ENCODE peak calls at places on chromosomes 3 and 15, in seven cellular contexts. One of them, this sample, is unnamed.

GRCh38 chr3:112635674-112636073 is 5.3 kb downstream of the CCDC80 start:
- DNase-seq in naive thymus-derived CD8-positive, alpha-beta T cell: no peak
- DNase-seq in DMS 273 treated with DMSO at 0.1 percent for 48 hours: no peak
- DNase-seq in HEK293T: no peak
- DNase-seq in activated CD8-positive, alpha-beta memory T cell treated with anti-CD3 and anti-CD28 coated beads for 4 hours: no peak
- DNase-seq in MCF 10A: peak
- DNase-seq in GM13976: no peak
- DNase-seq in this sample: peak

GRCh38 chr15:85879334-85880163 is 84.8 kb upstream of the KLHL25 start:
- DNase-seq in HEK293T: no peak
- DNase-seq in naive thymus-derived CD8-positive, alpha-beta T cell: no peak
- DNase-seq in MCF 10A: no peak
- DNase-seq in GM13976: no peak
- DNase-seq in DMS 273 treated with DMSO at 0.1 percent for 48 hours: peak
- DNase-seq in activated CD8-positive, alpha-beta memory T cell treated with anti-CD3 and anti-CD28 coated beads for 4 hours: no peak
- DNase-seq in this sample: peak

GRCh38 chr3:18988619-18989229 is 159.6 kb upstream of the KCNH8 start:
- DNase-seq in MCF 10A: peak
- DNase-seq in HEK293T: peak
- DNase-seq in activated CD8-positive, alpha-beta memory T cell treated with anti-CD3 and anti-CD28 coated beads for 4 hours: no peak
- DNase-seq in DMS 273 treated with DMSO at 0.1 percent for 48 hours: no peak
- DNase-seq in GM13976: no peak
- DNase-seq in naive thymus-derived CD8-positive, alpha-beta T cell: no peak
- DNase-seq in this sample: no peak

GRCh38 chr15:62453356-62453755 is 288.3 kb upstream of the C2CD4B start:
- DNase-seq in DMS 273 treated with DMSO at 0.1 percent for 48 hours: no peak
- DNase-seq in MCF 10A: no peak
- DNase-seq in naive thymus-derived CD8-positive, alpha-beta T cell: no peak
- DNase-seq in HEK293T: no peak
- DNase-seq in GM13976: no peak
- DNase-seq in activated CD8-positive, alpha-beta memory T cell treated with anti-CD3 and anti-CD28 coated beads for 4 hours: no peak
- DNase-seq in this sample: no peak

GRCh38 chr3:171200052-171201029 is 173.8 kb upstream of the SLC2A2 start:
- DNase-seq in DMS 273 treated with DMSO at 0.1 percent for 48 hours: no peak
- DNase-seq in naive thymus-derived CD8-positive, alpha-beta T cell: no peak
- DNase-seq in GM13976: no peak
- DNase-seq in activated CD8-positive, alpha-beta memory T cell treated with anti-CD3 and anti-CD28 coated beads for 4 hours: no peak
- DNase-seq in MCF 10A: no peak
- DNase-seq in HEK293T: no peak
- DNase-seq in this sample: no peak

GRCh38 chr3:105676621-105677300 is 192.1 kb downstream of the CBLB start:
- DNase-seq in GM13976: no peak
- DNase-seq in HEK293T: no peak
- DNase-seq in MCF 10A: no peak
- DNase-seq in naive thymus-derived CD8-positive, alpha-beta T cell: no peak
- DNase-seq in activated CD8-positive, alpha-beta memory T cell treated with anti-CD3 and anti-CD28 coated beads for 4 hours: no peak
- DNase-seq in DMS 273 treated with DMSO at 0.1 percent for 48 hours: no peak
- DNase-seq in this sample: no peak

GRCh38 chr3:152021951-152022461 is 148.6 kb downstream of the SUCNR1 start:
- DNase-seq in GM13976: no peak
- DNase-seq in MCF 10A: peak
- DNase-seq in HEK293T: no peak
- DNase-seq in naive thymus-derived CD8-positive, alpha-beta T cell: no peak
- DNase-seq in activated CD8-positive, alpha-beta memory T cell treated with anti-CD3 and anti-CD28 coated beads for 4 hours: no peak
- DNase-seq in DMS 273 treated with DMSO at 0.1 percent for 48 hours: no peak
- DNase-seq in this sample: peak

GRCh38 chr3:61812517-61812916 is 251.1 kb downstream of the PTPRG start:
- DNase-seq in activated CD8-positive, alpha-beta memory T cell treated with anti-CD3 and anti-CD28 coated beads for 4 hours: no peak
- DNase-seq in HEK293T: no peak
- DNase-seq in naive thymus-derived CD8-positive, alpha-beta T cell: no peak
- DNase-seq in GM13976: no peak
- DNase-seq in DMS 273 treated with DMSO at 0.1 percent for 48 hours: no peak
- DNase-seq in MCF 10A: no peak
- DNase-seq in this sample: no peak

GRCh38 chr3:61936344-61936937 is 375.1 kb downstream of the PTPRG start:
- DNase-seq in activated CD8-positive, alpha-beta memory T cell treated with anti-CD3 and anti-CD28 coated beads for 4 hours: no peak
- DNase-seq in MCF 10A: peak
- DNase-seq in HEK293T: peak
- DNase-seq in GM13976: peak
- DNase-seq in DMS 273 treated with DMSO at 0.1 percent for 48 hours: no peak
- DNase-seq in naive thymus-derived CD8-positive, alpha-beta T cell: no peak
- DNase-seq in this sample: peak

GRCh38 chr3:125213946-125214542 is 1.5 kb upstream of the SLC12A8 start:
- DNase-seq in activated CD8-positive, alpha-beta memory T cell treated with anti-CD3 and anti-CD28 coated beads for 4 hours: no peak
- DNase-seq in DMS 273 treated with DMSO at 0.1 percent for 48 hours: no peak
- DNase-seq in MCF 10A: no peak
- DNase-seq in GM13976: no peak
- DNase-seq in HEK293T: no peak
- DNase-seq in naive thymus-derived CD8-positive, alpha-beta T cell: no peak
- DNase-seq in this sample: peak

GRCh38 chr3:27591811-27592210 is 107.6 kb upstream of the SLC4A7 start:
- DNase-seq in MCF 10A: no peak
- DNase-seq in HEK293T: no peak
- DNase-seq in GM13976: no peak
- DNase-seq in DMS 273 treated with DMSO at 0.1 percent for 48 hours: no peak
- DNase-seq in activated CD8-positive, alpha-beta memory T cell treated with anti-CD3 and anti-CD28 coated beads for 4 hours: no peak
- DNase-seq in naive thymus-derived CD8-positive, alpha-beta T cell: no peak
- DNase-seq in this sample: no peak

GRCh38 chr3:187274315-187274976 is 17.1 kb downstream of the MASP1 start:
- DNase-seq in GM13976: no peak
- DNase-seq in naive thymus-derived CD8-positive, alpha-beta T cell: no peak
- DNase-seq in MCF 10A: no peak
- DNase-seq in DMS 273 treated with DMSO at 0.1 percent for 48 hours: no peak
- DNase-seq in HEK293T: no peak
- DNase-seq in activated CD8-positive, alpha-beta memory T cell treated with anti-CD3 and anti-CD28 coated beads for 4 hours: no peak
- DNase-seq in this sample: no peak

GRCh38 chr3:139427283-139428060 is 38.0 kb upstream of the COPB2 start:
- DNase-seq in GM13976: peak
- DNase-seq in activated CD8-positive, alpha-beta memory T cell treated with anti-CD3 and anti-CD28 coated beads for 4 hours: no peak
- DNase-seq in HEK293T: peak
- DNase-seq in MCF 10A: peak
- DNase-seq in DMS 273 treated with DMSO at 0.1 percent for 48 hours: peak
- DNase-seq in naive thymus-derived CD8-positive, alpha-beta T cell: no peak
- DNase-seq in this sample: peak

GRCh38 chr15:92907880-92908279 is 7.8 kb downstream of the CHD2 start:
- DNase-seq in GM13976: no peak
- DNase-seq in activated CD8-positive, alpha-beta memory T cell treated with anti-CD3 and anti-CD28 coated beads for 4 hours: no peak
- DNase-seq in MCF 10A: peak
- DNase-seq in DMS 273 treated with DMSO at 0.1 percent for 48 hours: no peak
- DNase-seq in naive thymus-derived CD8-positive, alpha-beta T cell: no peak
- DNase-seq in HEK293T: no peak
- DNase-seq in this sample: peak

GRCh38 chr15:90818251-90819210 is 49.9 kb upstream of the FURIN start:
- DNase-seq in naive thymus-derived CD8-positive, alpha-beta T cell: no peak
- DNase-seq in activated CD8-positive, alpha-beta memory T cell treated with anti-CD3 and anti-CD28 coated beads for 4 hours: no peak
- DNase-seq in DMS 273 treated with DMSO at 0.1 percent for 48 hours: peak
- DNase-seq in HEK293T: no peak
- DNase-seq in GM13976: peak
- DNase-seq in MCF 10A: no peak
- DNase-seq in this sample: no peak

GRCh38 chr3:134988666-134989065 is 193.6 kb downstream of the EPHB1 start:
- DNase-seq in DMS 273 treated with DMSO at 0.1 percent for 48 hours: no peak
- DNase-seq in MCF 10A: no peak
- DNase-seq in naive thymus-derived CD8-positive, alpha-beta T cell: no peak
- DNase-seq in HEK293T: no peak
- DNase-seq in GM13976: no peak
- DNase-seq in activated CD8-positive, alpha-beta memory T cell treated with anti-CD3 and anti-CD28 coated beads for 4 hours: no peak
- DNase-seq in this sample: no peak

GRCh38 chr3:56314842-56315241 is 153.4 kb downstream of the ERC2 start:
- DNase-seq in HEK293T: no peak
- DNase-seq in activated CD8-positive, alpha-beta memory T cell treated with anti-CD3 and anti-CD28 coated beads for 4 hours: no peak
- DNase-seq in naive thymus-derived CD8-positive, alpha-beta T cell: no peak
- DNase-seq in GM13976: no peak
- DNase-seq in DMS 273 treated with DMSO at 0.1 percent for 48 hours: peak
- DNase-seq in MCF 10A: peak
- DNase-seq in this sample: peak

GRCh38 chr3:150800722-150801121 is 37.8 kb upstream of the SIAH2 start:
- DNase-seq in HEK293T: no peak
- DNase-seq in naive thymus-derived CD8-positive, alpha-beta T cell: no peak
- DNase-seq in MCF 10A: no peak
- DNase-seq in activated CD8-positive, alpha-beta memory T cell treated with anti-CD3 and anti-CD28 coated beads for 4 hours: no peak
- DNase-seq in GM13976: no peak
- DNase-seq in DMS 273 treated with DMSO at 0.1 percent for 48 hours: no peak
- DNase-seq in this sample: no peak

GRCh38 chr3:87088984-87089841 is 98.3 kb upstream of the VGLL3 start:
- DNase-seq in MCF 10A: no peak
- DNase-seq in DMS 273 treated with DMSO at 0.1 percent for 48 hours: no peak
- DNase-seq in GM13976: peak
- DNase-seq in activated CD8-positive, alpha-beta memory T cell treated with anti-CD3 and anti-CD28 coated beads for 4 hours: no peak
- DNase-seq in HEK293T: no peak
- DNase-seq in naive thymus-derived CD8-positive, alpha-beta T cell: no peak
- DNase-seq in this sample: peak

GRCh38 chr3:122458992-122459391 is 43.1 kb upstream of the WDR5B start:
- DNase-seq in naive thymus-derived CD8-positive, alpha-beta T cell: no peak
- DNase-seq in DMS 273 treated with DMSO at 0.1 percent for 48 hours: no peak
- DNase-seq in HEK293T: peak
- DNase-seq in MCF 10A: peak
- DNase-seq in GM13976: no peak
- DNase-seq in activated CD8-positive, alpha-beta memory T cell treated with anti-CD3 and anti-CD28 coated beads for 4 hours: no peak
- DNase-seq in this sample: peak

GRCh38 chr15:75666823-75667501 is 19.2 kb downstream of the SNX33 start:
- DNase-seq in MCF 10A: peak
- DNase-seq in naive thymus-derived CD8-positive, alpha-beta T cell: no peak
- DNase-seq in DMS 273 treated with DMSO at 0.1 percent for 48 hours: no peak
- DNase-seq in HEK293T: no peak
- DNase-seq in activated CD8-positive, alpha-beta memory T cell treated with anti-CD3 and anti-CD28 coated beads for 4 hours: no peak
- DNase-seq in GM13976: no peak
- DNase-seq in this sample: peak

GRCh38 chr15:41945221-41945620 is 27.1 kb downstream of the EHD4 start:
- DNase-seq in GM13976: no peak
- DNase-seq in naive thymus-derived CD8-positive, alpha-beta T cell: no peak
- DNase-seq in MCF 10A: no peak
- DNase-seq in activated CD8-positive, alpha-beta memory T cell treated with anti-CD3 and anti-CD28 coated beads for 4 hours: no peak
- DNase-seq in HEK293T: no peak
- DNase-seq in DMS 273 treated with DMSO at 0.1 percent for 48 hours: no peak
- DNase-seq in this sample: no peak

GRCh38 chr15:60523056-60523455 is 44.1 kb upstream of the ICE2 start:
- DNase-seq in naive thymus-derived CD8-positive, alpha-beta T cell: no peak
- DNase-seq in HEK293T: no peak
- DNase-seq in GM13976: no peak
- DNase-seq in activated CD8-positive, alpha-beta memory T cell treated with anti-CD3 and anti-CD28 coated beads for 4 hours: no peak
- DNase-seq in DMS 273 treated with DMSO at 0.1 percent for 48 hours: no peak
- DNase-seq in MCF 10A: peak
- DNase-seq in this sample: peak

GRCh38 chr15:64149424-64150235 is 1.9 kb upstream of the SNX22 start:
- DNase-seq in GM13976: no peak
- DNase-seq in naive thymus-derived CD8-positive, alpha-beta T cell: no peak
- DNase-seq in HEK293T: no peak
- DNase-seq in activated CD8-positive, alpha-beta memory T cell treated with anti-CD3 and anti-CD28 coated beads for 4 hours: no peak
- DNase-seq in MCF 10A: peak
- DNase-seq in DMS 273 treated with DMSO at 0.1 percent for 48 hours: no peak
- DNase-seq in this sample: no peak

This sample was measured in AG20443.